ENCODE peak calls at places on chromosomes 5 and 9, in seven cellular contexts. X, T, C, M, Y, K and E are unnamed samples.
A peak's percentile ranks its signal among the peaks of the same experiment; 100 is the strongest.

GRCh38 chr5:113276493-113276892 is 158.3 kb downstream of the TSSK1B start:
- DNase-seq in X (no peak), T (no peak), C (no peak), M (no peak), Y (no peak), K (no peak), E (no peak)

GRCh38 chr5:140298183-140298601 is 4.7 kb downstream of the PFDN1 start:
- DNase-seq in X (no peak), T (no peak), C (no peak), M (no peak), Y (peak; percentile 84), K (peak; percentile 15), E (no peak)

GRCh38 chr5:67437905-67438845 is 241.6 kb upstream of the CD180 start:
- DNase-seq in X (no peak), T (no peak), C (no peak), M (no peak), Y (peak; percentile 69), K (no peak), E (no peak)

GRCh38 chr5:120139039-120139438 is 325.1 kb upstream of the PRR16 start:
- DNase-seq in X (no peak), T (no peak), C (no peak), M (no peak), Y (peak; percentile 99), K (no peak), E (no peak)

GRCh38 chr9:129290606-129291005 is 112.5 kb upstream of the IER5L start:
- DNase-seq in X (no peak), T (no peak), C (no peak), M (no peak), Y (no peak), K (no peak), E (no peak)

GRCh38 chr9:136807281-136808074 is at the start of gene RABL6:
- DNase-seq in X (peak; percentile 94), T (peak; percentile 86), C (peak; percentile 83), M (peak; percentile 74), Y (peak; percentile 70), K (peak; percentile 83), E (peak; percentile 99)

GRCh38 chr5:164013077-164013670 is 507.8 kb downstream of the MAT2B start:
- DNase-seq in X (peak; percentile 11), T (peak; percentile 17), C (peak; percentile 1), M (no peak), Y (peak; percentile 91), K (peak; percentile 89), E (peak; percentile 22)

GRCh38 chr9:89850633-89851325 is 246.0 kb downstream of the GADD45G start:
- DNase-seq in X (no peak), T (no peak), C (no peak), M (no peak), Y (peak; percentile 4), K (no peak), E (no peak)

GRCh38 chr9:100413839-100414420 is 13.0 kb upstream of the MSANTD3 start:
- DNase-seq in X (no peak), T (no peak), C (no peak), M (no peak), Y (no peak), K (no peak), E (no peak)

GRCh38 chr9:135049460-135049859 is 38.0 kb upstream of the OLFM1 start:
- DNase-seq in X (no peak), T (no peak), C (no peak), M (no peak), Y (no peak), K (no peak), E (no peak)

GRCh38 chr5:57466544-57466943 is 16.1 kb downstream of the ACTBL2 start:
- DNase-seq in X (no peak), T (no peak), C (no peak), M (no peak), Y (no peak), K (no peak), E (no peak)

GRCh38 chr9:7149258-7149657 is 391.5 kb downstream of the KDM4C start:
- DNase-seq in X (no peak), T (no peak), C (no peak), M (no peak), Y (no peak), K (no peak), E (no peak)

GRCh38 chr9:133048595-133048994 is 13.2 kb upstream of the CEL start:
- DNase-seq in X (peak; percentile 41), T (peak; percentile 29), C (no peak), M (no peak), Y (peak; percentile 21), K (peak; percentile 46), E (peak; percentile 71)

GRCh38 chr9:134606951-134607733 is 34.5 kb upstream of the COL5A1 start:
- DNase-seq in X (no peak), T (no peak), C (no peak), M (no peak), Y (peak; percentile 37), K (peak; percentile 80), E (no peak)

GRCh38 chr9:35958104-35958825 is at the start of gene OR2S2:
- DNase-seq in X (no peak), T (no peak), C (no peak), M (no peak), Y (no peak), K (no peak), E (no peak)

GRCh38 chr5:60883229-60883628 is 39.2 kb upstream of the ELOVL7 start:
- DNase-seq in X (peak; percentile 8), T (no peak), C (no peak), M (no peak), Y (peak; percentile 44), K (peak; percentile 43), E (peak; percentile 44)

GRCh38 chr9:78786794-78787193 is 489.9 kb downstream of the PSAT1 start:
- DNase-seq in X (no peak), T (no peak), C (no peak), M (no peak), Y (peak; percentile 66), K (no peak), E (no peak)

GRCh38 chr5:32964246-32964645 is 253.1 kb downstream of the NPR3 start:
- DNase-seq in X (no peak), T (no peak), C (no peak), M (no peak), Y (peak; percentile 11), K (no peak), E (no peak)

GRCh38 chr9:130305381-130305780 is 39.8 kb downstream of the HMCN2 start:
- DNase-seq in X (no peak), T (no peak), C (no peak), M (no peak), Y (no peak), K (no peak), E (no peak)

GRCh38 chr5:119178435-119178834 is 107.5 kb downstream of the DMXL1 start:
- DNase-seq in X (no peak), T (no peak), C (no peak), M (no peak), Y (no peak), K (peak; percentile 46), E (no peak)

GRCh38 chr5:19795218-19795617 is 192.8 kb downstream of the CDH18 start:
- DNase-seq in X (no peak), T (no peak), C (no peak), M (no peak), Y (peak; percentile 40), K (peak; percentile 66), E (no peak)

GRCh38 chr5:116554764-116555163 is 19.9 kb downstream of the SEMA6A start:
- DNase-seq in X (no peak), T (no peak), C (no peak), M (no peak), Y (no peak), K (no peak), E (no peak)

GRCh38 chr5:81534481-81534840 is 140.5 kb upstream of the ACOT12 start:
- DNase-seq in X (no peak), T (no peak), C (no peak), M (no peak), Y (peak; percentile 53), K (no peak), E (no peak)

GRCh38 chr9:137429974-137430722 is 7.0 kb downstream of the NOXA1 start:
- DNase-seq in X (peak; percentile 67), T (no peak), C (no peak), M (no peak), Y (no peak), K (peak; percentile 60), E (peak; percentile 81)

GRCh38 chr5:95711501-95712346 is 19.4 kb upstream of the RHOBTB3 start:
- DNase-seq in X (no peak), T (no peak), C (no peak), M (no peak), Y (no peak), K (peak; percentile 81), E (no peak)

GRCh38 chr9:130444565-130445221 is at the start of gene ASS1:
- DNase-seq in X (peak; percentile 58), T (peak; percentile 21), C (no peak), M (peak; percentile 35), Y (no peak), K (peak; percentile 87), E (peak; percentile 74)

GRCh38 chr9:121781701-121782464 is 130.4 kb downstream of the DAB2IP start:
- DNase-seq in X (no peak), T (no peak), C (no peak), M (no peak), Y (no peak), K (no peak), E (no peak)

GRCh38 chr9:131162886-131163285 is 37.5 kb downstream of the NUP214 start:
- DNase-seq in X (no peak), T (no peak), C (no peak), M (no peak), Y (no peak), K (no peak), E (no peak)

GRCh38 chr5:178544166-178544834 is 45.9 kb downstream of the COL23A1 start:
- DNase-seq in X (no peak), T (no peak), C (no peak), M (no peak), Y (no peak), K (no peak), E (no peak)

GRCh38 chr5:126138475-126139005 is 284.7 kb upstream of the GRAMD2B start:
- DNase-seq in X (no peak), T (no peak), C (no peak), M (no peak), Y (peak; percentile 22), K (peak; percentile 21), E (no peak)

GRCh38 chr5:40688127-40688756 is 8.5 kb downstream of the PTGER4 start:
- DNase-seq in X (peak; percentile 69), T (peak; percentile 82), C (peak; percentile 72), M (peak; percentile 74), Y (peak; percentile 95), K (peak; percentile 92), E (peak; percentile 72)

GRCh38 chr5:170846416-170846815 is 15.4 kb upstream of the RANBP17 start:
- DNase-seq in X (no peak), T (no peak), C (no peak), M (no peak), Y (peak; percentile 62), K (no peak), E (no peak)

GRCh38 chr9:86945868-86946711 is 1.2 kb downstream of the GAS1 start:
- DNase-seq in X (peak; percentile 58), T (peak; percentile 74), C (no peak), M (peak; percentile 49), Y (peak; percentile 69), K (peak; percentile 73), E (peak; percentile 53)

GRCh38 chr9:135046156-135047025 is 41.1 kb upstream of the OLFM1 start:
- DNase-seq in X (no peak), T (no peak), C (no peak), M (no peak), Y (no peak), K (no peak), E (no peak)

GRCh38 chr5:171757853-171758535 is 27.6 kb upstream of the SMIM23 start:
- DNase-seq in X (no peak), T (no peak), C (no peak), M (no peak), Y (peak; percentile 94), K (no peak), E (no peak)

GRCh38 chr9:133273819-133274218 is 1.2 kb downstream of the ABO start:
- DNase-seq in X (no peak), T (no peak), C (no peak), M (no peak), Y (no peak), K (no peak), E (no peak)

GRCh38 chr5:61162010-61162831 is at the start of gene SMIM15:
- DNase-seq in X (peak; percentile 86), T (peak; percentile 67), C (peak; percentile 79), M (peak; percentile 68), Y (peak; percentile 86), K (peak; percentile 91), E (peak; percentile 89)

GRCh38 chr9:129174724-129175514 is 3.1 kb downstream of the IER5L start:
- DNase-seq in X (no peak), T (no peak), C (no peak), M (no peak), Y (peak; percentile 91), K (peak; percentile 72), E (peak; percentile 60)